ENCODE peak calls at places on chromosomes 3 and 15, in seven cellular contexts. F is GM10248, P is Peyer's patch, E is ovary, S is progenitor cell of endocrine pancreas, G is kidney epithelial cell, Z is tibial nerve. A is an unnamed sample.

GRCh38 chr3:166060789-166061479 is 223.7 kb upstream of the BCHE start:
- DNase-seq in F (no peak), P (no peak), E (no peak), S (no peak), G (no peak), Z (no peak), A (no peak)

GRCh38 chr3:132448211-132448961 is 31.1 kb downstream of the DNAJC13 start:
- DNase-seq in F (no peak), P (no peak), E (peak), S (no peak), G (no peak), Z (peak), A (no peak)

GRCh38 chr3:86856711-86857110 is 134.2 kb downstream of the VGLL3 start:
- DNase-seq in F (no peak), P (no peak), E (no peak), S (no peak), G (no peak), Z (no peak), A (no peak)

GRCh38 chr3:8301977-8302589 is 199.5 kb upstream of the LMCD1 start:
- DNase-seq in F (peak), P (no peak), E (no peak), S (no peak), G (peak), Z (no peak), A (peak)

GRCh38 chr3:78765671-78766485 is 1001.9 kb downstream of the ROBO1 start:
- DNase-seq in F (no peak), P (no peak), E (no peak), S (no peak), G (no peak), Z (no peak), A (no peak)

GRCh38 chr3:125313060-125313635 is 62.0 kb downstream of the ZNF148 start:
- DNase-seq in F (no peak), P (no peak), E (no peak), S (no peak), G (no peak), Z (no peak), A (no peak)

GRCh38 chr3:69716119-69716518 is 23.1 kb upstream of the MITF start:
- DNase-seq in F (no peak), P (no peak), E (no peak), S (no peak), G (no peak), Z (no peak), A (no peak)

GRCh38 chr3:156732715-156733114 is 58.3 kb downstream of the TIPARP start:
- DNase-seq in F (no peak), P (no peak), E (no peak), S (no peak), G (no peak), Z (no peak), A (no peak)

GRCh38 chr3:10712121-10712520 is 103.9 kb upstream of the SLC6A11 start:
- DNase-seq in F (no peak), P (no peak), E (no peak), S (no peak), G (no peak), Z (no peak), A (no peak)

GRCh38 chr15:29937956-29938355 is 115.7 kb upstream of the TJP1 start:
- DNase-seq in F (no peak), P (no peak), E (no peak), S (no peak), G (no peak), Z (no peak), A (no peak)

GRCh38 chr3:183122257-183122932 is 23.1 kb upstream of the MCCC1 start:
- DNase-seq in F (peak), P (no peak), E (no peak), S (no peak), G (no peak), Z (no peak), A (peak)

GRCh38 chr3:149393355-149394165 is 16.1 kb upstream of the TM4SF1 start:
- DNase-seq in F (peak), P (peak), E (peak), S (peak), G (no peak), Z (peak), A (peak)

GRCh38 chr3:175274474-175275218 is 415.5 kb downstream of the NAALADL2 start:
- DNase-seq in F (peak), P (no peak), E (no peak), S (no peak), G (no peak), Z (no peak), A (no peak)

GRCh38 chr3:62875103-62876002 is at the start of gene CADPS:
- DNase-seq in F (peak), P (peak), E (peak), S (peak), G (no peak), Z (no peak), A (no peak)

GRCh38 chr3:48492461-48493202 is 11.3 kb downstream of the SHISA5 start:
- DNase-seq in F (peak), P (no peak), E (no peak), S (no peak), G (no peak), Z (no peak), A (no peak)

GRCh38 chr15:67937153-67937761 is 97.4 kb upstream of the RNU6-1 start:
- DNase-seq in F (no peak), P (no peak), E (no peak), S (no peak), G (no peak), Z (no peak), A (no peak)

GRCh38 chr3:42161050-42161935 is 70.1 kb downstream of the TRAK1 start:
- DNase-seq in F (no peak), P (no peak), E (no peak), S (no peak), G (no peak), Z (no peak), A (peak)

GRCh38 chr15:60914360-60914759 is 314.7 kb downstream of the RORA start:
- DNase-seq in F (no peak), P (no peak), E (no peak), S (no peak), G (no peak), Z (no peak), A (no peak)

GRCh38 chr15:40992825-40993224 is 39.6 kb downstream of the CHAC1 start:
- DNase-seq in F (no peak), P (no peak), E (no peak), S (no peak), G (no peak), Z (no peak), A (no peak)

GRCh38 chr3:194058189-194058571 is 77.8 kb upstream of the HES1 start:
- DNase-seq in F (peak), P (peak), E (peak), S (peak), G (no peak), Z (peak), A (no peak)
- TF ChIP-seq CTCF in F (no peak), P (no peak), E (no peak), S (no peak), G (no peak), Z (no peak), A (no peak)

GRCh38 chr3:164004205-164004604 is 1074.1 kb downstream of the SI start:
- DNase-seq in F (no peak), P (no peak), E (no peak), S (no peak), G (no peak), Z (no peak), A (no peak)
- TF ChIP-seq CTCF in F (no peak), P (no peak), E (no peak), S (peak), G (no peak), Z (no peak), A (no peak)

GRCh38 chr3:186682734-186683133 is 16.9 kb downstream of the HRG start:
- DNase-seq in F (no peak), P (no peak), E (no peak), S (no peak), G (no peak), Z (no peak), A (no peak)

GRCh38 chr3:186678604-186679003 is 12.8 kb downstream of the HRG start:
- DNase-seq in F (no peak), P (no peak), E (no peak), S (no peak), G (no peak), Z (no peak), A (no peak)

GRCh38 chr3:186679151-186679550 is 13.3 kb downstream of the HRG start:
- DNase-seq in F (no peak), P (no peak), E (no peak), S (no peak), G (no peak), Z (no peak), A (peak)

GRCh38 chr3:186683996-186684395 is 18.2 kb downstream of the HRG start:
- DNase-seq in F (no peak), P (no peak), E (no peak), S (no peak), G (no peak), Z (no peak), A (no peak)

DNA sequence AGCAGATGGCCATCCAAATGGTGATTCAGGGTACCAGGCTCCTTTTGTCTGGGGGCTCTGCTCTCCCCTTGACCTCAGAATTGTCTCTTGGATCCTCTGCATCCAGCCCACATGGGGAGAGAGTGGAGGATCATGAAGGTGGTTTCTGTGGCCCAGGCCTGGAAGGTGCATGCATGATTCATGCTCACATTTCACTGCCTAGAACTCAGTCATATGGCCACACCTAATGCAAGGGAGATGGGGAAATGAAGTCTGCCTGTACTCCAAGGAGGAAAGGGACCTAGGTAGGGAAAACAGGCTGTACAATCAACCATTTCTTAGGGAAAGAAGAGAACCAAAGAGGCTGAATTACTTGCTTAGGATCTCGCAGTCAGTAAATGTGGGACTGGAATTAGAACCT is 15.1 kb downstream of the HRG start:
- DNase-seq in F (no peak), P (no peak), E (no peak), S (no peak), G (no peak), Z (no peak), A (no peak)
- TF ChIP-seq CTCF in F (no peak), P (no peak), E (no peak), S (no peak), G (no peak), Z (no peak), A (no peak)

DNA sequence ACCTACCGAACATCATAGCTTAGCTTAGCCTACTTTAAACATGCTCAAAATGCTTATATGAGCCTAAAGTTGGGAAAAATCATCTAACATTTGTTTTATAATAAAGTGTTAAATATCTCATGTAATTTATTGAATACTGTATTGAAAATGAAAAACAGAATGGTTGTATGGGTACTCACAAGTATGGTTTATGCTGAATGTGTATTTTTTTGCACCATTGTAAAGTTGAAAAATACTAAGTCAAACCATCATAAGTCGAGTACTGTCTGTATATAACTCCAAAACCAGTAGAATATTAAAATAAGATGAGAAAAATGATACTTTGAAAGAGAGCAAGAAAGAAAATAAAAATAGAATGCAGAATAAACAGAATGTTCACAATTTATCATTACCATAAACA is 115.7 kb downstream of the ZNF280D start:
- DNase-seq in F (no peak), P (no peak), E (no peak), S (no peak), G (no peak), Z (no peak), A (no peak)
- TF ChIP-seq CTCF in F (no peak), P (no peak), E (no peak), S (no peak), G (no peak), Z (no peak), A (no peak)

GRCh38 chr3:56860948-56861347 is 59.2 kb upstream of the ARHGEF3 start:
- DNase-seq in F (no peak), P (no peak), E (no peak), S (no peak), G (no peak), Z (no peak), A (no peak)
- TF ChIP-seq CTCF in F (no peak), P (no peak), E (no peak), S (no peak), G (no peak), Z (no peak), A (no peak)

DNA sequence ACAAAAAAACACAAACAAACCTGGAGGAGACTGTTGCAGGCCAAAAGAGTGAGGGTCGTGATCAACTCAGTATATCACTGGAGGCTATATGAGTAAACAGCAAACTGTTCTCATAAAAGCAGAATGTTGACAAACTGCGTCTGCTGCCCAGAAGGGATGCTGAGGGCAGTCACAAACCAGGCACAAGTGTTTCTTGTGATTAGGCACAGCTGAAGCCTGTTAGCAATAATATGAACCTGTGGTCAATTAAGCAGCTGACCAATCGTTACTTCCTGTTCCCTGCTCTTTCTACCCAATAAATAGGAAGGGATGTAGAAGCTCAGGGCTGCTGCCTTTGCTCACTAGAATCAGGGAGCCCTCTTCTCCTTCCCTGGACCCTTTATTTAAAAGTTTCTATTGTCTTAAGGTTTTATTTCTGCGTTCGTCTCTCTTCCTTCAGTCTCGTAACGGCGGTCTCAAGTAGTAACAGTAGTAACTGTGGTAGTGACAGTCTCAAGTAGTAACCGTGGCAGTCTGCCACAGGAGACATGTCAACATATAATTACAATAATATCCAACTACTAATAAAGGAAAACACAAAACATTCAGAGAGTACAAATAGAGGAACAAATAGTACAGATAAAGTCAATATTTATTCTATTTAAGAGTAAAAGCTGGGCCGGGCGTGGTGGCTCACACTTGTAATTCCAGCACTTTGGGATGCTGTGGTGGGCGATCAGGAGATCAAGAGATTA is 698.4 kb upstream of the CCDC54 start:
- DNase-seq in F (no peak), P (no peak), E (no peak), S (no peak), G (no peak), Z (no peak), A (no peak)
- TF ChIP-seq CTCF in F (no peak), P (no peak), E (no peak), S (no peak), G (no peak), Z (no peak), A (no peak)